ENCODE peak calls at places on chromosomes 4 and X, in nine cellular contexts. One of them, this sample, is unnamed.

GRCh38 chr4:39664828-39665731 is 26.4 kb upstream of the SMIM14 start:
- DNase-seq in NB4: no peak
- DNase-seq in HCT116: no peak
- DNase-seq in H1: no peak
- DNase-seq in HepG2: peak
- DNase-seq in endothelial cell of umbilical vein: no peak
- DNase-seq in WTC11: no peak
- DNase-seq in SK-N-SH: no peak
- DNase-seq in K562: no peak
- DNase-seq in this sample: no peak

GRCh38 chr4:185837415-185838103 is 25.6 kb upstream of the SORBS2 start:
- DNase-seq in NB4: no peak
- DNase-seq in HCT116: no peak
- DNase-seq in H1: no peak
- DNase-seq in HepG2: no peak
- DNase-seq in endothelial cell of umbilical vein: peak
- DNase-seq in WTC11: no peak
- DNase-seq in SK-N-SH: no peak
- DNase-seq in K562: no peak
- DNase-seq in this sample: no peak

GRCh38 chr4:184902550-184902949 is 76.8 kb upstream of the ACSL1 start:
- DNase-seq in NB4: no peak
- DNase-seq in HCT116: no peak
- DNase-seq in H1: no peak
- DNase-seq in HepG2: no peak
- DNase-seq in endothelial cell of umbilical vein: no peak
- DNase-seq in WTC11: no peak
- DNase-seq in SK-N-SH: no peak
- DNase-seq in K562: no peak
- DNase-seq in this sample: no peak

GRCh38 chrX:149521438-149521837 is 16.3 kb upstream of the IDS start:
- DNase-seq in NB4: no peak
- DNase-seq in HCT116: no peak
- DNase-seq in H1: no peak
- DNase-seq in HepG2: no peak
- DNase-seq in endothelial cell of umbilical vein: no peak
- DNase-seq in WTC11: no peak
- DNase-seq in SK-N-SH: no peak
- DNase-seq in K562: no peak
- DNase-seq in this sample: no peak

GRCh38 chr4:133921280-133922195 is 280.1 kb downstream of the PABPC4L start:
- DNase-seq in NB4: no peak
- DNase-seq in HCT116: no peak
- DNase-seq in H1: no peak
- DNase-seq in HepG2: no peak
- DNase-seq in endothelial cell of umbilical vein: peak
- DNase-seq in WTC11: no peak
- DNase-seq in SK-N-SH: no peak
- DNase-seq in K562: no peak
- DNase-seq in this sample: peak

GRCh38 chr4:173531085-173531965 is 1.3 kb upstream of the HAND2 start:
- DNase-seq in NB4: no peak
- DNase-seq in HCT116: no peak
- DNase-seq in H1: peak
- DNase-seq in HepG2: no peak
- DNase-seq in endothelial cell of umbilical vein: no peak
- DNase-seq in WTC11: peak
- DNase-seq in SK-N-SH: no peak
- DNase-seq in K562: no peak
- DNase-seq in this sample: no peak

GRCh38 chr4:152045781-152046571 is 285.2 kb upstream of the GATB start:
- DNase-seq in NB4: no peak
- DNase-seq in HCT116: peak
- DNase-seq in H1: peak
- DNase-seq in HepG2: peak
- DNase-seq in endothelial cell of umbilical vein: peak
- DNase-seq in WTC11: peak
- DNase-seq in SK-N-SH: no peak
- DNase-seq in K562: peak
- DNase-seq in this sample: peak

GRCh38 chr4:52910115-52910514 is 48.0 kb downstream of the RASL11B start:
- DNase-seq in NB4: no peak
- DNase-seq in HCT116: no peak
- DNase-seq in H1: no peak
- DNase-seq in HepG2: no peak
- DNase-seq in endothelial cell of umbilical vein: no peak
- DNase-seq in WTC11: no peak
- DNase-seq in SK-N-SH: no peak
- DNase-seq in K562: no peak
- DNase-seq in this sample: no peak

GRCh38 chr4:8553216-8553615 is 27.0 kb upstream of the GPR78 start:
- DNase-seq in NB4: no peak
- DNase-seq in HCT116: no peak
- DNase-seq in H1: no peak
- DNase-seq in HepG2: no peak
- DNase-seq in endothelial cell of umbilical vein: no peak
- DNase-seq in WTC11: no peak
- DNase-seq in SK-N-SH: peak
- DNase-seq in K562: no peak
- DNase-seq in this sample: no peak

GRCh38 chr4:12881945-12882589 is 602.1 kb downstream of the RAB28 start:
- DNase-seq in NB4: no peak
- DNase-seq in HCT116: no peak
- DNase-seq in H1: no peak
- DNase-seq in HepG2: no peak
- DNase-seq in endothelial cell of umbilical vein: no peak
- DNase-seq in WTC11: no peak
- DNase-seq in SK-N-SH: no peak
- DNase-seq in K562: no peak
- DNase-seq in this sample: no peak

GRCh38 chr4:146522862-146523205 is 1.1 kb upstream of the SLC10A7 start:
- DNase-seq in NB4: peak
- DNase-seq in HCT116: no peak
- DNase-seq in H1: no peak
- DNase-seq in HepG2: peak
- DNase-seq in endothelial cell of umbilical vein: peak
- DNase-seq in WTC11: no peak
- DNase-seq in SK-N-SH: no peak
- DNase-seq in K562: no peak
- DNase-seq in this sample: peak

GRCh38 chrX:108304210-108304609 is 134.0 kb downstream of the COL4A6 start:
- DNase-seq in NB4: peak
- DNase-seq in HCT116: no peak
- DNase-seq in H1: no peak
- DNase-seq in HepG2: no peak
- DNase-seq in endothelial cell of umbilical vein: peak
- DNase-seq in WTC11: no peak
- DNase-seq in SK-N-SH: peak
- DNase-seq in K562: peak
- DNase-seq in this sample: no peak

GRCh38 chr4:13347517-13348125 is 136.5 kb downstream of the RAB28 start:
- DNase-seq in NB4: no peak
- DNase-seq in HCT116: no peak
- DNase-seq in H1: no peak
- DNase-seq in HepG2: no peak
- DNase-seq in endothelial cell of umbilical vein: no peak
- DNase-seq in WTC11: no peak
- DNase-seq in SK-N-SH: no peak
- DNase-seq in K562: no peak
- DNase-seq in this sample: no peak

GRCh38 chrX:78574306-78574705 is 84.8 kb downstream of the RTL3 start:
- DNase-seq in NB4: no peak
- DNase-seq in HCT116: no peak
- DNase-seq in H1: no peak
- DNase-seq in HepG2: no peak
- DNase-seq in endothelial cell of umbilical vein: no peak
- DNase-seq in WTC11: no peak
- DNase-seq in SK-N-SH: no peak
- DNase-seq in K562: no peak
- DNase-seq in this sample: no peak

GRCh38 chr4:139528377-139529005 is 27.5 kb downstream of the SETD7 start:
- DNase-seq in NB4: peak
- DNase-seq in HCT116: no peak
- DNase-seq in H1: no peak
- DNase-seq in HepG2: no peak
- DNase-seq in endothelial cell of umbilical vein: no peak
- DNase-seq in WTC11: no peak
- DNase-seq in SK-N-SH: no peak
- DNase-seq in K562: no peak
- DNase-seq in this sample: no peak

GRCh38 chrX:143095841-143096240 is 70.1 kb downstream of the SPANXN4 start:
- DNase-seq in NB4: no peak
- DNase-seq in HCT116: no peak
- DNase-seq in H1: no peak
- DNase-seq in HepG2: no peak
- DNase-seq in endothelial cell of umbilical vein: no peak
- DNase-seq in WTC11: no peak
- DNase-seq in SK-N-SH: no peak
- DNase-seq in K562: no peak
- DNase-seq in this sample: no peak

GRCh38 chrX:13498220-13498619 is 71.2 kb upstream of the EGFL6 start:
- DNase-seq in NB4: no peak
- DNase-seq in HCT116: no peak
- DNase-seq in H1: no peak
- DNase-seq in HepG2: no peak
- DNase-seq in endothelial cell of umbilical vein: no peak
- DNase-seq in WTC11: no peak
- DNase-seq in SK-N-SH: no peak
- DNase-seq in K562: no peak
- DNase-seq in this sample: no peak
- TF ChIP-seq MAX in NB4: no peak
- TF ChIP-seq MAX in HCT116: no peak
- TF ChIP-seq MAX in H1: no peak
- TF ChIP-seq MAX in HepG2: no peak
- TF ChIP-seq MAX in endothelial cell of umbilical vein: no peak
- TF ChIP-seq MAX in WTC11: no peak
- TF ChIP-seq MAX in SK-N-SH: no peak
- TF ChIP-seq MAX in K562: no peak
- TF ChIP-seq MAX in this sample: no peak

GRCh38 chr4:65604515-65604914 is 65.8 kb downstream of the EPHA5 start:
- DNase-seq in NB4: no peak
- DNase-seq in HCT116: no peak
- DNase-seq in H1: no peak
- DNase-seq in HepG2: no peak
- DNase-seq in endothelial cell of umbilical vein: no peak
- DNase-seq in WTC11: no peak
- DNase-seq in SK-N-SH: no peak
- DNase-seq in K562: no peak
- DNase-seq in this sample: no peak

GRCh38 chr4:65600656-65601055 is 69.6 kb downstream of the EPHA5 start:
- DNase-seq in NB4: no peak
- DNase-seq in HCT116: no peak
- DNase-seq in H1: no peak
- DNase-seq in HepG2: no peak
- DNase-seq in endothelial cell of umbilical vein: no peak
- DNase-seq in WTC11: no peak
- DNase-seq in SK-N-SH: no peak
- DNase-seq in K562: no peak
- DNase-seq in this sample: no peak

GRCh38 chr4:65597697-65598096 is 72.6 kb downstream of the EPHA5 start:
- DNase-seq in NB4: no peak
- DNase-seq in HCT116: no peak
- DNase-seq in H1: no peak
- DNase-seq in HepG2: no peak
- DNase-seq in endothelial cell of umbilical vein: no peak
- DNase-seq in WTC11: no peak
- DNase-seq in SK-N-SH: no peak
- DNase-seq in K562: no peak
- DNase-seq in this sample: no peak

DNA sequence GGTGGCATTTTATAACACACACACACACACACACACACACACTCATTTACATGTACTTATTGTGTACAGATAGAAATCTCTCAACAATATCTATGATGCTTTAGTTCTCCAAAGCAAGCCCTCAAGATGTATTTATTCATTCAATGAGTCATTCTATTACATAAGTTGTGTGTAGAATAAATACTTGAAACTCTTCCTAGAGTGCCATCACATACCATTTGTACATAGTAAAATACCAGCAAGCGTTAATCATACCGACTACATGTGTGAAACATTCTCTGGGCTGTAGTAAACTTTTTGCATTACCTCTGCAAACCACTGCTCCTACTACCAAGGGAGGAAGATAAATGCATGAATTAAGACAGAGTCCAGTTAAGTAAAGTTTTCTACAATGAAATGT is 71.0 kb downstream of the EPHA5 start:
- DNase-seq in NB4: no peak
- DNase-seq in HCT116: no peak
- DNase-seq in H1: no peak
- DNase-seq in HepG2: no peak
- DNase-seq in endothelial cell of umbilical vein: no peak
- DNase-seq in WTC11: no peak
- DNase-seq in SK-N-SH: no peak
- DNase-seq in K562: no peak
- DNase-seq in this sample: peak
- TF ChIP-seq MAX in NB4: no peak
- TF ChIP-seq MAX in HCT116: no peak
- TF ChIP-seq MAX in H1: no peak
- TF ChIP-seq MAX in HepG2: no peak
- TF ChIP-seq MAX in endothelial cell of umbilical vein: no peak
- TF ChIP-seq MAX in WTC11: no peak
- TF ChIP-seq MAX in SK-N-SH: no peak
- TF ChIP-seq MAX in K562: no peak
- TF ChIP-seq MAX in this sample: no peak

GRCh38 chr4:94403735-94404134 is 48.0 kb upstream of the PDLIM5 start:
- DNase-seq in NB4: no peak
- DNase-seq in HCT116: no peak
- DNase-seq in H1: no peak
- DNase-seq in HepG2: no peak
- DNase-seq in endothelial cell of umbilical vein: no peak
- DNase-seq in WTC11: no peak
- DNase-seq in SK-N-SH: no peak
- DNase-seq in K562: no peak
- DNase-seq in this sample: no peak
- TF ChIP-seq MAX in NB4: no peak
- TF ChIP-seq MAX in HCT116: no peak
- TF ChIP-seq MAX in H1: no peak
- TF ChIP-seq MAX in HepG2: no peak
- TF ChIP-seq MAX in endothelial cell of umbilical vein: no peak
- TF ChIP-seq MAX in WTC11: no peak
- TF ChIP-seq MAX in SK-N-SH: no peak
- TF ChIP-seq MAX in K562: no peak
- TF ChIP-seq MAX in this sample: no peak

GRCh38 chr4:71520850-71521249 is 182.0 kb downstream of the SLC4A4 start:
- DNase-seq in NB4: no peak
- DNase-seq in HCT116: no peak
- DNase-seq in H1: no peak
- DNase-seq in HepG2: no peak
- DNase-seq in endothelial cell of umbilical vein: no peak
- DNase-seq in WTC11: no peak
- DNase-seq in SK-N-SH: no peak
- DNase-seq in K562: no peak
- DNase-seq in this sample: no peak
- TF ChIP-seq MAX in NB4: no peak
- TF ChIP-seq MAX in HCT116: no peak
- TF ChIP-seq MAX in H1: no peak
- TF ChIP-seq MAX in HepG2: no peak
- TF ChIP-seq MAX in endothelial cell of umbilical vein: no peak
- TF ChIP-seq MAX in WTC11: no peak
- TF ChIP-seq MAX in SK-N-SH: no peak
- TF ChIP-seq MAX in K562: no peak
- TF ChIP-seq MAX in this sample: no peak

This sample was measured in A549.